ENCODE peak calls at places on chromosomes 13 and 19, in five cellular contexts. N is substantia nigra; Q is CD8-positive, alpha-beta memory T cell; W is heart left ventricle; V is occipital lobe. F is an unnamed sample.

GRCh38 chr19:11278670-11279069 is 16.3 kb upstream of the DOCK6 start:
- DNase-seq in N (no peak), Q (no peak), W (no peak), V (no peak), F (no peak)

GRCh38 chr13:48232420-48233096 is 448 bp upstream of the ITM2B start:
- DNase-seq in N (no peak), Q (no peak), W (no peak), V (no peak), F (peak)

GRCh38 chr13:41064493-41064892 is 3.2 kb downstream of the WBP4 start:
- DNase-seq in N (no peak), Q (no peak), W (no peak), V (no peak), F (no peak)

GRCh38 chr13:94157705-94158218 is 321.7 kb downstream of the DCT start:
- DNase-seq in N (no peak), Q (no peak), W (no peak), V (no peak), F (no peak)

GRCh38 chr19:38891791-38892190 is 7.6 kb downstream of the SIRT2 start:
- DNase-seq in N (no peak), Q (no peak), W (no peak), V (no peak), F (no peak)

GRCh38 chr19:30662211-30662861 is 290.2 kb downstream of the ZNF536 start:
- DNase-seq in N (no peak), Q (no peak), W (no peak), V (no peak), F (no peak)

GRCh38 chr13:41231786-41232185 is 31.6 kb downstream of the MTRF1 start:
- DNase-seq in N (no peak), Q (no peak), W (no peak), V (no peak), F (no peak)

GRCh38 chr13:94327318-94327717 is 152.2 kb downstream of the DCT start:
- DNase-seq in N (no peak), Q (no peak), W (no peak), V (no peak), F (no peak)

GRCh38 chr13:113297370-113297871 is 382 bp downstream of the LAMP1 start:
- DNase-seq in N (no peak), Q (peak), W (no peak), V (no peak), F (no peak)

GRCh38 chr13:25253702-25254101 is 33.6 kb downstream of the MTMR6 start:
- DNase-seq in N (no peak), Q (no peak), W (no peak), V (no peak), F (no peak)

GRCh38 chr19:51407631-51408131 is 9.8 kb downstream of the SIGLEC10 start:
- DNase-seq in N (no peak), Q (peak), W (no peak), V (no peak), F (peak)

GRCh38 chr13:77397636-77398035 is 70.7 kb upstream of the MYCBP2 start:
- DNase-seq in N (no peak), Q (no peak), W (no peak), V (no peak), F (no peak)

GRCh38 chr19:50602496-50602895 is 34.3 kb upstream of the LRRC4B start:
- DNase-seq in N (no peak), Q (no peak), W (no peak), V (no peak), F (no peak)

GRCh38 chr19:35142531-35143230 is 374 bp upstream of the FXYD7 start:
- DNase-seq in N (peak), Q (peak), W (peak), V (peak), F (peak)

GRCh38 chr19:56759531-56759930 is 81.0 kb downstream of the PEG3 start:
- DNase-seq in N (no peak), Q (no peak), W (no peak), V (no peak), F (no peak)

GRCh38 chr19:46416077-46416709 is 2.8 kb upstream of the CCDC8 start:
- DNase-seq in N (peak), Q (no peak), W (peak), V (peak), F (no peak)

GRCh38 chr13:97810152-97810551 is 143.3 kb upstream of the IPO5 start:
- DNase-seq in N (no peak), Q (no peak), W (no peak), V (no peak), F (peak)

GRCh38 chr19:40219721-40220276 is 1.6 kb upstream of the TTC9B start:
- DNase-seq in N (no peak), Q (no peak), W (no peak), V (peak), F (no peak)

GRCh38 chr13:35917252-35917941 is 213.8 kb downstream of the DCLK1 start:
- DNase-seq in N (no peak), Q (no peak), W (no peak), V (no peak), F (no peak)

GRCh38 chr13:110702591-110703526 is 3.1 kb downstream of the CARS2 start:
- DNase-seq in N (no peak), Q (no peak), W (no peak), V (no peak), F (no peak)

GRCh38 chr13:46369506-46370268 is 17.4 kb downstream of the RUBCNL start:
- DNase-seq in N (no peak), Q (no peak), W (no peak), V (no peak), F (no peak)

GRCh38 chr19:46824887-46825730 is 25.5 kb downstream of the AP2S1 start:
- DNase-seq in N (no peak), Q (no peak), W (no peak), V (no peak), F (peak)

GRCh38 chr19:6765738-6766356 is 1.4 kb downstream of the SH2D3A start:
- DNase-seq in N (no peak), Q (no peak), W (no peak), V (no peak), F (no peak)

GRCh38 chr19:996051-996838 is 4.0 kb upstream of the GRIN3B start:
- DNase-seq in N (no peak), Q (peak), W (no peak), V (no peak), F (no peak)

GRCh38 chr13:112903071-112903577 is 65.9 kb upstream of the MCF2L start:
- DNase-seq in N (no peak), Q (no peak), W (no peak), V (no peak), F (no peak)

GRCh38 chr19:54104998-54105715 is 2.5 kb downstream of the NDUFA3 start:
- DNase-seq in N (no peak), Q (no peak), W (no peak), V (no peak), F (no peak)

GRCh38 chr19:49443366-49444099 is 2.2 kb upstream of the SLC17A7 start:
- DNase-seq in N (peak), Q (peak), W (peak), V (peak), F (peak)

GRCh38 chr19:14979136-14979497 is 547 bp downstream of the SLC1A6 start:
- DNase-seq in N (no peak), Q (no peak), W (no peak), V (no peak), F (no peak)

GRCh38 chr19:34287676-34288140 is 33.4 kb downstream of the GARRE1 start:
- DNase-seq in N (no peak), Q (no peak), W (no peak), V (no peak), F (no peak)

GRCh38 chr19:4702764-4703163 is 20.9 kb downstream of the DPP9 start:
- DNase-seq in N (no peak), Q (no peak), W (no peak), V (no peak), F (no peak)

GRCh38 chr13:33229446-33230177 is 55.9 kb downstream of the STARD13 start:
- DNase-seq in N (no peak), Q (no peak), W (no peak), V (peak), F (no peak)

GRCh38 chr13:26855071-26855470 is 94.5 kb upstream of the GPR12 start:
- DNase-seq in N (peak), Q (no peak), W (no peak), V (peak), F (no peak)

GRCh38 chr13:75175575-75175974 is 306.4 kb downstream of the TBC1D4 start:
- DNase-seq in N (no peak), Q (no peak), W (no peak), V (no peak), F (no peak)

F was measured in Kasumi-1.